ENCODE peak calls at places on chromosomes 5 and 9, in ten cellular contexts. Y is mesothelial cell of epicardium; J is epithelial cell of proximal tubule; T is H54; Z is choroid plexus epithelial cell; A is stimulated activated CD8-positive, alpha-beta memory T cell treated with anti-CD3 and anti-CD28 coated beads, Interleukin-15, amount 100 ng/mL, for 24 hours; H is NCI-H510A; F is HuH-7; K is CD8-positive, alpha-beta memory T cell; Q is HCEC 1CT. O is an unnamed sample.
A peak's percentile ranks its signal among the peaks of the same experiment; 100 is the strongest.

GRCh38 chr5:161256957-161257356 is 289.6 kb downstream of the GABRB2 start:
- DNase-seq in A (no peak), K (no peak), Y (no peak), F (no peak), J (no peak), T (no peak), Z (no peak), H (no peak), Q (no peak), O (no peak)

GRCh38 chr9:16092142-16092541 is 539.3 kb downstream of the CCDC171 start:
- DNase-seq in Q (no peak), A (no peak), Y (no peak), F (no peak), T (no peak), Z (no peak), J (no peak), K (no peak), H (no peak), O (no peak)

GRCh38 chr5:137733922-137734695 is 1.8 kb downstream of the KLHL3 start:
- DNase-seq in F (no peak), Z (peak; percentile 16), H (no peak), K (no peak), J (no peak), Q (no peak), Y (no peak), A (no peak), T (no peak), O (no peak)

GRCh38 chr5:107469485-107469884 is 201.3 kb downstream of the EFNA5 start:
- DNase-seq in F (no peak), K (peak; percentile 37), H (no peak), T (no peak), A (no peak), J (peak; percentile 97), Z (peak; percentile 96), Q (peak; percentile 95), Y (no peak), O (no peak)

GRCh38 chr5:133049726-133050048 is 2.1 kb upstream of the HSPA4 start:
- DNase-seq in Y (no peak), T (no peak), F (peak; percentile 72), Q (no peak), A (no peak), H (no peak), J (no peak), Z (no peak), K (no peak), O (peak; percentile 87)

GRCh38 chr5:169901896-169902295 is 78.4 kb downstream of the INSYN2B start:
- DNase-seq in Y (no peak), Z (no peak), F (no peak), A (no peak), T (no peak), K (no peak), Q (no peak), H (no peak), J (no peak), O (no peak)

GRCh38 chr5:158023266-158023665 is 164.3 kb upstream of the CLINT1 start:
- DNase-seq in J (no peak), Z (no peak), Q (peak; percentile 19), Y (no peak), K (no peak), F (no peak), A (no peak), H (no peak), T (no peak), O (no peak)

GRCh38 chr9:22415941-22416691 is 30.5 kb upstream of the DMRTA1 start:
- DNase-seq in Y (no peak), T (no peak), H (no peak), J (no peak), Z (peak; percentile 26), A (no peak), Q (peak; percentile 70), K (no peak), F (no peak), O (no peak)

GRCh38 chr5:997001-997474 is 11.6 kb upstream of the NKD2 start:
- DNase-seq in Z (peak; percentile 20), F (no peak), H (peak; percentile 42), Y (no peak), Q (no peak), J (no peak), K (no peak), T (no peak), A (no peak), O (no peak)

GRCh38 chr5:87581661-87582060 is 168.9 kb upstream of the CCNH start:
- DNase-seq in Y (no peak), Z (no peak), T (no peak), J (no peak), H (no peak), A (no peak), F (no peak), K (no peak), Q (no peak), O (no peak)

GRCh38 chr5:142184939-142185526 is 76.5 kb downstream of the NDFIP1 start:
- DNase-seq in Q (no peak), Y (no peak), F (no peak), K (no peak), T (no peak), J (no peak), H (no peak), Z (no peak), A (no peak), O (no peak)

GRCh38 chr5:40401965-40402364 is 277.8 kb upstream of the PTGER4 start:
- DNase-seq in K (no peak), Y (no peak), Z (peak; percentile 51), J (no peak), F (no peak), Q (peak; percentile 42), T (no peak), A (no peak), H (no peak), O (no peak)

GRCh38 chr5:180358179-180358578 is 5.0 kb upstream of the GFPT2 start:
- DNase-seq in Z (no peak), Y (no peak), A (no peak), H (no peak), Q (no peak), J (no peak), F (no peak), T (no peak), K (no peak), O (no peak)

GRCh38 chr5:178361657-178362445 is 129.2 kb upstream of the PHYKPL start:
- DNase-seq in A (no peak), Z (no peak), F (no peak), K (no peak), T (no peak), H (no peak), Y (no peak), J (no peak), Q (no peak), O (no peak)

O was measured in LNCaP clone FGC.